ENCODE peak calls at places on chromosomes 4 and X, in ten cellular contexts. H, Q, R, V, D, X, Y, L, J and I are unnamed samples.
A peak's percentile ranks its signal among the peaks of the same experiment; 100 is the strongest.

GRCh38 chr4:183493246-183493645 is 11.6 kb upstream of the ING2 start:
- DNase-seq in H (no peak), Q (no peak), R (no peak), V (no peak), D (no peak), X (no peak), Y (no peak), L (peak; percentile 51), J (no peak), I (no peak)

GRCh38 chrX:135328421-135329005 is 19.2 kb downstream of the ETDC start:
- DNase-seq in H (no peak), Q (no peak), R (no peak), V (no peak), D (no peak), X (no peak), Y (no peak), L (peak; percentile 57), J (no peak), I (no peak)

GRCh38 chrX:48665991-48666390 is 17.6 kb upstream of the WAS start:
- DNase-seq in H (no peak), Q (no peak), R (no peak), V (no peak), D (no peak), X (no peak), Y (no peak), L (no peak), J (no peak), I (no peak)

GRCh38 chrX:150282953-150283352 is 80.2 kb upstream of the MAMLD1 start:
- DNase-seq in H (no peak), Q (no peak), R (no peak), V (no peak), D (no peak), X (no peak), Y (no peak), L (no peak), J (no peak), I (no peak)

GRCh38 chrX:136438192-136438591 is 49.6 kb upstream of the BRS3 start:
- DNase-seq in H (no peak), Q (no peak), R (no peak), V (no peak), D (no peak), X (no peak), Y (no peak), L (no peak), J (no peak), I (no peak)

GRCh38 chrX:152912121-152912520 is 14.3 kb downstream of the ZNF185 start:
- DNase-seq in H (no peak), Q (no peak), R (no peak), V (no peak), D (no peak), X (no peak), Y (no peak), L (no peak), J (no peak), I (no peak)

GRCh38 chrX:86946569-86946968 is 571.0 kb upstream of the KLHL4 start:
- DNase-seq in H (peak; percentile 33), Q (no peak), R (no peak), V (no peak), D (no peak), X (no peak), Y (no peak), L (peak; percentile 17), J (peak; percentile 2), I (no peak)

GRCh38 chrX:9055354-9055753 is 21.4 kb upstream of the FAM9B start:
- DNase-seq in H (no peak), Q (no peak), R (no peak), V (no peak), D (no peak), X (no peak), Y (no peak), L (no peak), J (no peak), I (no peak)

GRCh38 chr4:188297873-188298272 is 158.6 kb downstream of the TRIML1 start:
- DNase-seq in H (no peak), Q (no peak), R (no peak), V (no peak), D (no peak), X (no peak), Y (no peak), L (no peak), J (no peak), I (no peak)